ENCODE peak calls at places on chromosomes 2 and 18, in four cellular contexts. One of them, this sample, is unnamed.

GRCh38 chr2:210955591-210955990 is 399.2 kb downstream of the CPS1 start:
- DNase-seq in GM23248: peak; percentile 53
- DNase-seq in stimulated activated CD4-positive, alpha-beta T cell treated with anti-CD3 and anti-CD28 coated beads, Interleukin-15, amount 100 ng/mL, for 1 hour: no peak
- DNase-seq in AG20443: peak; percentile 11
- DNase-seq in this sample: no peak

GRCh38 chr2:133312335-133312734 is 255.9 kb downstream of the NCKAP5 start:
- DNase-seq in GM23248: no peak
- DNase-seq in stimulated activated CD4-positive, alpha-beta T cell treated with anti-CD3 and anti-CD28 coated beads, Interleukin-15, amount 100 ng/mL, for 1 hour: no peak
- DNase-seq in AG20443: no peak
- DNase-seq in this sample: no peak

GRCh38 chr2:36553690-36554089 is 44.3 kb downstream of the FEZ2 start:
- DNase-seq in GM23248: no peak
- DNase-seq in stimulated activated CD4-positive, alpha-beta T cell treated with anti-CD3 and anti-CD28 coated beads, Interleukin-15, amount 100 ng/mL, for 1 hour: no peak
- DNase-seq in AG20443: no peak
- DNase-seq in this sample: no peak

GRCh38 chr18:21513292-21513691 is 87.2 kb downstream of the ESCO1 start:
- DNase-seq in GM23248: no peak
- DNase-seq in stimulated activated CD4-positive, alpha-beta T cell treated with anti-CD3 and anti-CD28 coated beads, Interleukin-15, amount 100 ng/mL, for 1 hour: no peak
- DNase-seq in AG20443: peak; percentile 27
- DNase-seq in this sample: no peak

GRCh38 chr2:237465515-237466227 is 21.4 kb upstream of the MLPH start:
- DNase-seq in GM23248: peak; percentile 97
- DNase-seq in stimulated activated CD4-positive, alpha-beta T cell treated with anti-CD3 and anti-CD28 coated beads, Interleukin-15, amount 100 ng/mL, for 1 hour: no peak
- DNase-seq in AG20443: peak; percentile 82
- DNase-seq in this sample: no peak

GRCh38 chr18:45522371-45522770 is 92.9 kb upstream of the SLC14A2 start:
- DNase-seq in GM23248: peak; percentile 74
- DNase-seq in stimulated activated CD4-positive, alpha-beta T cell treated with anti-CD3 and anti-CD28 coated beads, Interleukin-15, amount 100 ng/mL, for 1 hour: no peak
- DNase-seq in AG20443: peak; percentile 60
- DNase-seq in this sample: no peak

GRCh38 chr2:45993476-45993991 is 303.7 kb upstream of the EPAS1 start:
- DNase-seq in GM23248: peak; percentile 87
- DNase-seq in stimulated activated CD4-positive, alpha-beta T cell treated with anti-CD3 and anti-CD28 coated beads, Interleukin-15, amount 100 ng/mL, for 1 hour: no peak
- DNase-seq in AG20443: peak; percentile 70
- DNase-seq in this sample: peak; percentile 88

GRCh38 chr2:224930124-224930523 is 112.1 kb downstream of the DOCK10 start:
- DNase-seq in GM23248: no peak
- DNase-seq in stimulated activated CD4-positive, alpha-beta T cell treated with anti-CD3 and anti-CD28 coated beads, Interleukin-15, amount 100 ng/mL, for 1 hour: no peak
- DNase-seq in AG20443: no peak
- DNase-seq in this sample: no peak

GRCh38 chr18:67354692-67355091 is 161.8 kb downstream of the DSEL start:
- DNase-seq in GM23248: no peak
- DNase-seq in stimulated activated CD4-positive, alpha-beta T cell treated with anti-CD3 and anti-CD28 coated beads, Interleukin-15, amount 100 ng/mL, for 1 hour: no peak
- DNase-seq in AG20443: no peak
- DNase-seq in this sample: no peak

GRCh38 chr2:95012881-95013550 is 12.5 kb upstream of the MAL start:
- DNase-seq in GM23248: peak; percentile 65
- DNase-seq in stimulated activated CD4-positive, alpha-beta T cell treated with anti-CD3 and anti-CD28 coated beads, Interleukin-15, amount 100 ng/mL, for 1 hour: no peak
- DNase-seq in AG20443: peak; percentile 67
- DNase-seq in this sample: no peak

GRCh38 chr2:42021490-42021889 is 26.3 kb upstream of the PKDCC start:
- DNase-seq in GM23248: peak; percentile 42
- DNase-seq in stimulated activated CD4-positive, alpha-beta T cell treated with anti-CD3 and anti-CD28 coated beads, Interleukin-15, amount 100 ng/mL, for 1 hour: no peak
- DNase-seq in AG20443: peak; percentile 37
- DNase-seq in this sample: no peak

GRCh38 chr2:231203087-231203486 is 4.7 kb downstream of the ARMC9 start:
- DNase-seq in GM23248: no peak
- DNase-seq in stimulated activated CD4-positive, alpha-beta T cell treated with anti-CD3 and anti-CD28 coated beads, Interleukin-15, amount 100 ng/mL, for 1 hour: no peak
- DNase-seq in AG20443: no peak
- DNase-seq in this sample: no peak

GRCh38 chr2:227325824-227326195 is 759 bp downstream of the MFF start:
- DNase-seq in GM23248: peak; percentile 69
- DNase-seq in stimulated activated CD4-positive, alpha-beta T cell treated with anti-CD3 and anti-CD28 coated beads, Interleukin-15, amount 100 ng/mL, for 1 hour: no peak
- DNase-seq in AG20443: peak; percentile 68
- DNase-seq in this sample: no peak

GRCh38 chr2:121721926-121722325 is 14.7 kb downstream of the NIFK start:
- DNase-seq in GM23248: peak; percentile 95
- DNase-seq in stimulated activated CD4-positive, alpha-beta T cell treated with anti-CD3 and anti-CD28 coated beads, Interleukin-15, amount 100 ng/mL, for 1 hour: no peak
- DNase-seq in AG20443: peak; percentile 68
- DNase-seq in this sample: no peak

GRCh38 chr18:37179384-37179783 is 350.5 kb downstream of the KIAA1328 start:
- DNase-seq in GM23248: no peak
- DNase-seq in stimulated activated CD4-positive, alpha-beta T cell treated with anti-CD3 and anti-CD28 coated beads, Interleukin-15, amount 100 ng/mL, for 1 hour: no peak
- DNase-seq in AG20443: no peak
- DNase-seq in this sample: no peak

GRCh38 chr2:140658766-140659165 is 1472.0 kb downstream of the LRP1B start:
- DNase-seq in GM23248: no peak
- DNase-seq in stimulated activated CD4-positive, alpha-beta T cell treated with anti-CD3 and anti-CD28 coated beads, Interleukin-15, amount 100 ng/mL, for 1 hour: no peak
- DNase-seq in AG20443: no peak
- DNase-seq in this sample: no peak

GRCh38 chr2:98910349-98911125 is 25.5 kb downstream of the CRACDL start:
- DNase-seq in GM23248: no peak
- DNase-seq in stimulated activated CD4-positive, alpha-beta T cell treated with anti-CD3 and anti-CD28 coated beads, Interleukin-15, amount 100 ng/mL, for 1 hour: no peak
- DNase-seq in AG20443: no peak
- DNase-seq in this sample: peak; percentile 77

GRCh38 chr2:105052773-105053172 is 14.9 kb downstream of the MRPS9 start:
- DNase-seq in GM23248: no peak
- DNase-seq in stimulated activated CD4-positive, alpha-beta T cell treated with anti-CD3 and anti-CD28 coated beads, Interleukin-15, amount 100 ng/mL, for 1 hour: no peak
- DNase-seq in AG20443: no peak
- DNase-seq in this sample: no peak

GRCh38 chr2:218975060-218975777 is 9.8 kb downstream of the FEV start:
- DNase-seq in GM23248: no peak
- DNase-seq in stimulated activated CD4-positive, alpha-beta T cell treated with anti-CD3 and anti-CD28 coated beads, Interleukin-15, amount 100 ng/mL, for 1 hour: no peak
- DNase-seq in AG20443: no peak
- DNase-seq in this sample: no peak

GRCh38 chr18:11948852-11949523 is 32.3 kb upstream of the IMPA2 start:
- DNase-seq in GM23248: peak; percentile 55
- DNase-seq in stimulated activated CD4-positive, alpha-beta T cell treated with anti-CD3 and anti-CD28 coated beads, Interleukin-15, amount 100 ng/mL, for 1 hour: no peak
- DNase-seq in AG20443: no peak
- DNase-seq in this sample: no peak

GRCh38 chr18:48129621-48130082 is 199.2 kb upstream of the SMAD2 start:
- DNase-seq in GM23248: no peak
- DNase-seq in stimulated activated CD4-positive, alpha-beta T cell treated with anti-CD3 and anti-CD28 coated beads, Interleukin-15, amount 100 ng/mL, for 1 hour: no peak
- DNase-seq in AG20443: no peak
- DNase-seq in this sample: no peak

GRCh38 chr2:164145093-164145987 is 409.5 kb upstream of the FIGN start:
- DNase-seq in GM23248: peak; percentile 42
- DNase-seq in stimulated activated CD4-positive, alpha-beta T cell treated with anti-CD3 and anti-CD28 coated beads, Interleukin-15, amount 100 ng/mL, for 1 hour: no peak
- DNase-seq in AG20443: peak; percentile 22
- DNase-seq in this sample: no peak

GRCh38 chr2:137050949-137051348 is 285.6 kb downstream of the THSD7B start:
- DNase-seq in GM23248: peak; percentile 17
- DNase-seq in stimulated activated CD4-positive, alpha-beta T cell treated with anti-CD3 and anti-CD28 coated beads, Interleukin-15, amount 100 ng/mL, for 1 hour: no peak
- DNase-seq in AG20443: no peak
- DNase-seq in this sample: no peak

GRCh38 chr18:23585897-23586248 is 433 bp downstream of the NPC1 start:
- DNase-seq in GM23248: no peak
- DNase-seq in stimulated activated CD4-positive, alpha-beta T cell treated with anti-CD3 and anti-CD28 coated beads, Interleukin-15, amount 100 ng/mL, for 1 hour: no peak
- DNase-seq in AG20443: no peak
- DNase-seq in this sample: peak; percentile 47

GRCh38 chr2:74845217-74845751 is 11.4 kb downstream of the HK2 start:
- DNase-seq in GM23248: peak; percentile 99
- DNase-seq in stimulated activated CD4-positive, alpha-beta T cell treated with anti-CD3 and anti-CD28 coated beads, Interleukin-15, amount 100 ng/mL, for 1 hour: no peak
- DNase-seq in AG20443: peak; percentile 89
- DNase-seq in this sample: no peak